ENCODE peak calls at places on chromosomes 16 and 17, in seven cellular contexts. One of them, this sample, is unnamed.

GRCh38 chr16:66621973-66622372 is 17.5 kb downstream of the CMTM3 start:
- DNase-seq in EL: no peak
- DNase-seq in Daoy: no peak
- DNase-seq in T-helper 9 cell: no peak
- DNase-seq in aorta: no peak
- DNase-seq in epithelial cell of esophagus: no peak
- DNase-seq in nephron progenitor cell: no peak
- DNase-seq in this sample: no peak

GRCh38 chr17:50129946-50130777 is at the start of gene SAMD14:
- DNase-seq in EL: no peak
- DNase-seq in Daoy: peak; percentile 41
- DNase-seq in aorta: no peak
- DNase-seq in nephron progenitor cell: peak; percentile 51
- DNase-seq in epithelial cell of esophagus: no peak
- DNase-seq in T-helper 9 cell: peak; percentile 43
- DNase-seq in this sample: no peak

GRCh38 chr16:70772493-70772892 is 28.5 kb downstream of the VAC14 start:
- DNase-seq in T-helper 9 cell: no peak
- DNase-seq in aorta: no peak
- DNase-seq in Daoy: no peak
- DNase-seq in nephron progenitor cell: no peak
- DNase-seq in epithelial cell of esophagus: peak; percentile 57
- DNase-seq in EL: peak; percentile 51
- DNase-seq in this sample: peak; percentile 50

GRCh38 chr17:78682363-78682762 is 99.7 kb downstream of the CYTH1 start:
- DNase-seq in nephron progenitor cell: no peak
- DNase-seq in aorta: no peak
- DNase-seq in EL: no peak
- DNase-seq in Daoy: no peak
- DNase-seq in T-helper 9 cell: no peak
- DNase-seq in epithelial cell of esophagus: no peak
- DNase-seq in this sample: no peak

GRCh38 chr16:72876221-72876620 is 171.7 kb downstream of the ZFHX3 start:
- DNase-seq in epithelial cell of esophagus: peak; percentile 7
- DNase-seq in aorta: peak; percentile 89
- DNase-seq in Daoy: peak; percentile 91
- DNase-seq in EL: peak; percentile 89
- DNase-seq in nephron progenitor cell: no peak
- DNase-seq in T-helper 9 cell: no peak
- DNase-seq in this sample: peak; percentile 84

GRCh38 chr16:70159355-70160348 is 13.9 kb upstream of the CLEC18C start:
- DNase-seq in nephron progenitor cell: no peak
- DNase-seq in epithelial cell of esophagus: no peak
- DNase-seq in Daoy: no peak
- DNase-seq in T-helper 9 cell: no peak
- DNase-seq in EL: no peak
- DNase-seq in aorta: peak; percentile 23
- DNase-seq in this sample: peak; percentile 42

GRCh38 chr17:38584350-38584925 is 21.3 kb downstream of the SRCIN1 start:
- DNase-seq in EL: peak; percentile 71
- DNase-seq in epithelial cell of esophagus: peak; percentile 75
- DNase-seq in T-helper 9 cell: peak; percentile 56
- DNase-seq in nephron progenitor cell: peak; percentile 76
- DNase-seq in aorta: peak; percentile 73
- DNase-seq in Daoy: peak; percentile 68
- DNase-seq in this sample: peak; percentile 27

GRCh38 chr17:17496189-17497064 is at the start of gene RASD1:
- DNase-seq in EL: peak; percentile 86
- DNase-seq in aorta: peak; percentile 93
- DNase-seq in nephron progenitor cell: peak; percentile 84
- DNase-seq in T-helper 9 cell: peak; percentile 73
- DNase-seq in Daoy: peak; percentile 93
- DNase-seq in epithelial cell of esophagus: peak; percentile 90
- DNase-seq in this sample: peak; percentile 79

GRCh38 chr16:30893082-30893743 is 664 bp downstream of the BCL7C start:
- DNase-seq in Daoy: no peak
- DNase-seq in T-helper 9 cell: no peak
- DNase-seq in aorta: no peak
- DNase-seq in nephron progenitor cell: peak; percentile 35
- DNase-seq in EL: no peak
- DNase-seq in epithelial cell of esophagus: no peak
- DNase-seq in this sample: no peak

GRCh38 chr17:72455562-72455961 is 334.7 kb downstream of the SOX9 start:
- DNase-seq in nephron progenitor cell: peak; percentile 15
- DNase-seq in Daoy: peak; percentile 43
- DNase-seq in T-helper 9 cell: no peak
- DNase-seq in aorta: no peak
- DNase-seq in EL: no peak
- DNase-seq in epithelial cell of esophagus: no peak
- DNase-seq in this sample: no peak